ENCODE peak calls at places on chromosomes 4 and X, in four cellular contexts. H, M, W and N are unnamed samples.

GRCh38 chr4:159747983-159748382 is 645.1 kb downstream of the RAPGEF2 start:
- ATAC-seq in H (no peak), M (no peak), W (no peak), N (no peak)

GRCh38 chr4:172095161-172095560 is 282.0 kb downstream of the GALNTL6 start:
- ATAC-seq in H (no peak), M (no peak), W (no peak), N (no peak)

GRCh38 chrX:13208281-13208935 is 111.4 kb downstream of the ATXN3L start:
- ATAC-seq in H (no peak), M (no peak), W (no peak), N (no peak)

GRCh38 chr4:101192244-101192643 is 155.1 kb downstream of the PPP3CA start:
- ATAC-seq in H (no peak), M (no peak), W (no peak), N (no peak)

GRCh38 chr4:42750091-42750490 is 93.2 kb upstream of the ATP8A1 start:
- ATAC-seq in H (peak), M (peak), W (peak), N (no peak)

GRCh38 chr4:133151681-133152329 is 2.7 kb downstream of the PCDH10 start:
- ATAC-seq in H (no peak), M (no peak), W (no peak), N (no peak)

GRCh38 chr4:177441061-177441802 is 1.0 kb downstream of the AGA start:
- ATAC-seq in H (peak), M (no peak), W (no peak), N (peak)

GRCh38 chrX:129980043-129980442 is 2.4 kb upstream of the BCORL1 start:
- ATAC-seq in H (no peak), M (no peak), W (no peak), N (no peak)

GRCh38 chrX:13923845-13924244 is 105.8 kb downstream of the GEMIN8 start:
- ATAC-seq in H (no peak), M (no peak), W (no peak), N (no peak)

GRCh38 chr4:41426523-41426922 is 111.4 kb upstream of the LIMCH1 start:
- ATAC-seq in H (no peak), M (no peak), W (no peak), N (no peak)

GRCh38 chrX:39907964-39908616 is 189.7 kb downstream of the BCOR start:
- ATAC-seq in H (no peak), M (no peak), W (peak), N (peak)

GRCh38 chr4:40099010-40099409 is 42.4 kb downstream of the N4BP2 start:
- ATAC-seq in H (no peak), M (no peak), W (no peak), N (no peak)

GRCh38 chr4:3251691-3252479 is 2.9 kb downstream of the MSANTD1 start:
- ATAC-seq in H (no peak), M (no peak), W (no peak), N (peak)

GRCh38 chr4:105472871-105473339 is 957 bp downstream of the PPA2 start:
- ATAC-seq in H (no peak), M (peak), W (peak), N (peak)

GRCh38 chr4:17272154-17272553 is 239.7 kb downstream of the QDPR start:
- ATAC-seq in H (no peak), M (no peak), W (no peak), N (no peak)

GRCh38 chrX:13022926-13023325 is 21.5 kb downstream of the FAM9C start:
- ATAC-seq in H (peak), M (no peak), W (no peak), N (no peak)

GRCh38 chr4:78939667-78940008 is 400 bp upstream of the PAQR3 start:
- ATAC-seq in H (no peak), M (no peak), W (no peak), N (no peak)

GRCh38 chrX:133865761-133866470 is 119.5 kb downstream of the GPC3 start:
- ATAC-seq in H (no peak), M (no peak), W (no peak), N (no peak)

GRCh38 chr4:13541720-13542576 is 2.4 kb downstream of the NKX3-2 start:
- ATAC-seq in H (peak), M (peak), W (no peak), N (no peak)

GRCh38 chr4:42442601-42443000 is 45.3 kb downstream of the SHISA3 start:
- ATAC-seq in H (no peak), M (no peak), W (no peak), N (no peak)

GRCh38 chr4:169362607-169363006 is 91.9 kb upstream of the SH3RF1 start:
- ATAC-seq in H (no peak), M (no peak), W (no peak), N (no peak)

GRCh38 chr4:183637461-183637860 is 21.5 kb downstream of the RWDD4 start:
- ATAC-seq in H (no peak), M (no peak), W (peak), N (peak)

GRCh38 chr4:155911905-155912304 is 8.4 kb downstream of the TDO2 start:
- ATAC-seq in H (no peak), M (no peak), W (no peak), N (no peak)

GRCh38 chr4:139528377-139529005 is 27.5 kb downstream of the SETD7 start:
- ATAC-seq in H (no peak), M (no peak), W (no peak), N (peak)

GRCh38 chr4:10584042-10584441 is 100.5 kb downstream of the CLNK start:
- ATAC-seq in H (no peak), M (no peak), W (no peak), N (no peak)

GRCh38 chr4:165716472-165716871 is 156.6 kb upstream of the TLL1 start:
- ATAC-seq in H (no peak), M (no peak), W (no peak), N (no peak)

GRCh38 chr4:151247395-151247794 is 29.6 kb upstream of the PRSS48 start:
- ATAC-seq in H (no peak), M (no peak), W (no peak), N (no peak)

GRCh38 chr4:140070369-140070768 is 83.6 kb downstream of the MAML3 start:
- ATAC-seq in H (no peak), M (peak), W (peak), N (peak)

GRCh38 chr4:182449186-182449880 is 206.1 kb downstream of the TENM3 start:
- ATAC-seq in H (no peak), M (no peak), W (no peak), N (no peak)

GRCh38 chrX:9456250-9457074 is 8.4 kb upstream of the TBL1X start:
- ATAC-seq in H (no peak), M (peak), W (peak), N (peak)

GRCh38 chr4:150884625-150885024 is 130.5 kb downstream of the LRBA start:
- ATAC-seq in H (no peak), M (no peak), W (no peak), N (no peak)

GRCh38 chrX:144738246-144738645 is 509.1 kb upstream of the SPANXN1 start:
- ATAC-seq in H (no peak), M (no peak), W (no peak), N (no peak)

GRCh38 chr4:144611850-144612249 is 34.1 kb upstream of the HHIP start:
- ATAC-seq in H (no peak), M (no peak), W (no peak), N (no peak)

GRCh38 chr4:98633159-98633558 is 25.3 kb downstream of the TSPAN5 start:
- ATAC-seq in H (no peak), M (no peak), W (no peak), N (no peak)

GRCh38 chr4:76084542-76084941 is 10.0 kb downstream of the ART3 start:
- ATAC-seq in H (no peak), M (no peak), W (no peak), N (no peak)

GRCh38 chrX:37993857-37994619 is 12.3 kb upstream of the SYTL5 start:
- ATAC-seq in H (peak), M (no peak), W (no peak), N (peak)

GRCh38 chr4:76250962-76251361 is 559 bp upstream of the FAM47E start:
- ATAC-seq in H (no peak), M (no peak), W (no peak), N (no peak)

GRCh38 chrX:78886550-78886949 is 58.6 kb upstream of the P2RY10 start:
- ATAC-seq in H (peak), M (no peak), W (no peak), N (no peak)

GRCh38 chr4:40998680-40999358 is 215.5 kb downstream of the APBB2 start:
- ATAC-seq in H (no peak), M (no peak), W (no peak), N (no peak)